ENCODE peak calls at places on chromosomes 7 and 10, in five cellular contexts. G is right atrium auricular region, K is thoracic aorta, Z is dorsolateral prefrontal cortex, S is prostate gland. A is an unnamed sample.

GRCh38 chr7:81402227-81402626 is 367.6 kb downstream of the HGF start:
- DNase-seq in K (no peak), S (no peak), G (no peak), Z (no peak), A (no peak)

GRCh38 chr10:114042895-114043531 is 653 bp upstream of the ADRB1 start:
- DNase-seq in G (no peak), S (peak), K (no peak), Z (peak), A (peak)

GRCh38 chr10:123139521-123140163 is 3.9 kb downstream of the HMX3 start:
- DNase-seq in G (peak), K (no peak), S (no peak), Z (no peak), A (no peak)

GRCh38 chr10:21953585-21954057 is 49.9 kb downstream of the DNAJC1 start:
- DNase-seq in Z (no peak), K (no peak), G (no peak), S (no peak), A (no peak)

GRCh38 chr7:95607477-95608010 is 11.2 kb upstream of the PDK4 start:
- DNase-seq in Z (no peak), S (no peak), K (no peak), G (no peak), A (no peak)

GRCh38 chr7:36155811-36156361 is 2.8 kb downstream of the EEPD1 start:
- DNase-seq in K (no peak), G (no peak), S (peak), Z (peak), A (no peak)

GRCh38 chr7:7323352-7323751 is 141.0 kb downstream of the C1GALT1 start:
- DNase-seq in K (no peak), G (no peak), S (no peak), Z (no peak), A (no peak)

GRCh38 chr7:45917064-45917463 is 4.0 kb downstream of the IGFBP3 start:
- DNase-seq in K (no peak), Z (no peak), G (peak), S (no peak), A (no peak)

GRCh38 chr7:125059861-125060456 is 130.3 kb upstream of the POT1 start:
- DNase-seq in Z (no peak), G (no peak), S (no peak), K (no peak), A (no peak)

GRCh38 chr7:68547794-68548193 is 1050.5 kb upstream of the AUTS2 start:
- DNase-seq in Z (no peak), K (no peak), S (no peak), G (no peak), A (no peak)

GRCh38 chr10:93915603-93916002 is 21.8 kb downstream of the SLC35G1 start:
- DNase-seq in S (no peak), K (no peak), Z (no peak), G (no peak), A (no peak)

GRCh38 chr10:126639084-126639483 is 31.4 kb downstream of the C10orf90 start:
- DNase-seq in S (no peak), K (no peak), Z (no peak), G (no peak), A (no peak)

GRCh38 chr10:14396441-14397048 is 65.8 kb upstream of the FRMD4A start:
- DNase-seq in Z (no peak), G (no peak), S (no peak), K (no peak), A (no peak)

GRCh38 chr7:92644406-92645113 is 54.4 kb upstream of the FAM133B start:
- DNase-seq in S (no peak), Z (peak), G (no peak), K (no peak), A (no peak)

GRCh38 chr10:118701529-118702323 is 53.0 kb downstream of the CACUL1 start:
- DNase-seq in G (no peak), K (no peak), Z (no peak), S (no peak), A (no peak)

GRCh38 chr10:63491558-63492316 is 26.0 kb upstream of the JMJD1C start:
- DNase-seq in S (no peak), G (peak), K (no peak), Z (no peak), A (peak)

GRCh38 chr10:128751284-128751683 is 625.1 kb upstream of the MKI67 start:
- DNase-seq in S (no peak), G (no peak), K (no peak), Z (no peak), A (peak)

GRCh38 chr7:36301914-36302771 is 87.5 kb upstream of the ANLN start:
- DNase-seq in G (no peak), S (no peak), Z (peak), K (no peak), A (no peak)

GRCh38 chr7:51455086-51455485 is 138.5 kb upstream of the COBL start:
- DNase-seq in Z (no peak), S (no peak), G (no peak), K (no peak), A (no peak)

GRCh38 chr10:102704915-102705314 is 9.3 kb downstream of the ARL3 start:
- DNase-seq in K (no peak), G (no peak), S (no peak), Z (no peak), A (no peak)

GRCh38 chr7:1818581-1819200 is 148.6 kb downstream of the ELFN1 start:
- DNase-seq in S (no peak), K (no peak), Z (no peak), G (peak), A (no peak)

GRCh38 chr7:146053492-146053891 is 63.1 kb upstream of the CNTNAP2 start:
- DNase-seq in G (no peak), S (no peak), K (no peak), Z (no peak), A (no peak)

GRCh38 chr7:50092579-50093411 is at the start of gene ZPBP:
- DNase-seq in S (peak), G (no peak), K (no peak), Z (no peak), A (no peak)

GRCh38 chr7:128909605-128910568 is 622 bp downstream of the KCP start:
- DNase-seq in K (no peak), G (no peak), Z (peak), S (no peak), A (no peak)

GRCh38 chr10:70537398-70538194 is 59.0 kb downstream of the PALD1 start:
- DNase-seq in G (no peak), Z (no peak), K (no peak), S (no peak), A (no peak)

GRCh38 chr7:3544202-3544601 is 243.2 kb downstream of the SDK1 start:
- DNase-seq in K (no peak), Z (no peak), S (no peak), G (no peak), A (no peak)
- TF ChIP-seq CTCF in K (no peak), Z (no peak), S (no peak), G (no peak), A (no peak)

GRCh38 chr10:110648743-110649651 is 4.9 kb downstream of the RBM20 start:
- DNase-seq in S (no peak), K (no peak), Z (no peak), G (no peak), A (no peak)

GRCh38 chr10:110650265-110650668 is 6.1 kb downstream of the RBM20 start:
- DNase-seq in S (no peak), Z (no peak), G (no peak), K (no peak), A (no peak)

GRCh38 chr10:110649652-110650264 is 5.6 kb downstream of the RBM20 start:
- DNase-seq in S (no peak), G (no peak), Z (no peak), K (no peak), A (no peak)

GRCh38 chr10:110652475-110653118 is 8.5 kb downstream of the RBM20 start:
- DNase-seq in Z (no peak), K (no peak), S (no peak), G (no peak), A (no peak)

GRCh38 chr10:110651044-110651958 is 7.2 kb downstream of the RBM20 start:
- DNase-seq in Z (no peak), G (no peak), K (no peak), S (no peak), A (no peak)
- H3K27ac ChIP-seq in Z (no peak), G (peak), K (peak), S (no peak), A (peak)

GRCh38 chr7:47734287-47734948 is 152.5 kb upstream of the TNS3 start:
- DNase-seq in S (no peak), G (no peak), K (no peak), Z (no peak), A (no peak)
- TF ChIP-seq CTCF in S (no peak), G (no peak), K (no peak), Z (no peak), A (no peak)

DNA sequence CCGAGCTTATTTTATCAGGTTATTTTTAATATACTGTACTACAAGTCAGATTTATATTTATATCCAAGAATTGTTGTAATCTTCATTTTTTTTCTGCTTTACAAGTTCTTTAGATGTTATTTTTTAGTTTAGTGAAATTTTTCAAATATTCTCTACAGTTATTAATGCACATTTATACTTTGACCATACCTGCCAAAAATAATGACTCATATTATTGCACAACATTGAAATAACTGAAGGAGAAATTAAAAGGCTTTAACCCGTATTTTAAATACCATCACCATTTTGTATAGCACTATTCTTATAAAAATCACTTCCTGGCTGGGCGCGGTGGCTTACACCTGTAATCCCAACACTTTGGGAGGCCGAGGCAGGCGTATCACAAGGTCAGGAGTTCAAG is 278.5 kb downstream of the BICC1 start:
- DNase-seq in Z (no peak), K (no peak), S (no peak), G (no peak), A (no peak)
- H3K27ac ChIP-seq in Z (no peak), K (no peak), S (no peak), G (no peak), A (no peak)

GRCh38 chr7:28749673-28750072 is 208.5 kb downstream of the TRIL start:
- DNase-seq in K (no peak), Z (no peak), S (no peak), G (no peak), A (no peak)

GRCh38 chr7:28758186-28758585 is 199.9 kb downstream of the TRIL start:
- DNase-seq in K (no peak), G (no peak), S (no peak), Z (no peak), A (no peak)

GRCh38 chr7:28755255-28755654 is 202.9 kb downstream of the TRIL start:
- DNase-seq in K (no peak), G (no peak), Z (no peak), S (no peak), A (no peak)

GRCh38 chr7:28750981-28751380 is 207.1 kb downstream of the TRIL start:
- DNase-seq in K (no peak), G (no peak), S (no peak), Z (no peak), A (no peak)

DNA sequence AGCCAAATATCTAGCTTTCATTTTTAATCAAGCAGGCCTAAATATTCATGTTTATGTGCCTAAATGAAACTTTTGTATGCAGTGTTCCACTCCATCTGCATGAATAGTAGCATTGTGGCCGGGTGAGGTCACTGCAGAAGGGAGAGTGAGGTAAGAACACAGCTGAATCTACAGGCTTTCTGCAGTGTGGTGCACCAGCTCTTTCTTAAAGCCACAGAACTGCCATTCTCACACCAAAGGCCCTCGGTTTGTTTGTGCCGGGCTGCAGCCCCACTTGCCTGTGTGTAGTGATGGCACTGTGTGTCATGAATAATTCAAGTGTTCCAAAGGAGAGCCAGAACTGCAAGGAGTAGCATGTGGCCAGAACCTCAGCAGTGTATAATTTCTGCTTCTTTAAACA is 204.1 kb downstream of the TRIL start:
- DNase-seq in S (no peak), G (no peak), Z (peak), K (no peak), A (no peak)
- TF ChIP-seq CTCF in S (no peak), G (no peak), Z (peak), K (no peak), A (no peak)

A was measured in lung.